ENCODE peak calls at places on chromosome 3, in five cellular contexts. P is MM.1S, F is fibroblast of lung, O is GM23338, S is hepatocyte. T is an unnamed sample.

GRCh38 chr3:49699281-49699723 is 9.9 kb downstream of the RNF123 start:
- DNase-seq in S (no peak), P (no peak), F (no peak), O (no peak), T (no peak)

GRCh38 chr3:192372627-192373026 is 354.7 kb downstream of the FGF12 start:
- DNase-seq in P (no peak), F (no peak), S (no peak), O (no peak), T (no peak)

GRCh38 chr3:64082411-64082810 is 59.1 kb upstream of the PSMD6 start:
- DNase-seq in O (no peak), P (no peak), S (no peak), F (no peak), T (no peak)

GRCh38 chr3:40968666-40969065 is 230.6 kb upstream of the CTNNB1 start:
- DNase-seq in O (no peak), S (no peak), P (no peak), F (no peak), T (no peak)

GRCh38 chr3:36677331-36678007 is 86.9 kb downstream of the DCLK3 start:
- DNase-seq in P (no peak), S (no peak), O (peak), F (peak), T (peak)

GRCh38 chr3:65912647-65913046 is 126.1 kb downstream of the MAGI1 start:
- DNase-seq in F (no peak), O (no peak), S (no peak), P (no peak), T (no peak)

GRCh38 chr3:46897829-46898320 is 20.4 kb downstream of the PTH1R start:
- DNase-seq in S (no peak), F (no peak), P (no peak), O (peak), T (no peak)

GRCh38 chr3:47016934-47017435 is 37.5 kb downstream of the NBEAL2 start:
- DNase-seq in F (peak), S (no peak), O (no peak), P (no peak), T (no peak)

GRCh38 chr3:99402755-99403154 is 235.6 kb upstream of the COL8A1 start:
- DNase-seq in P (no peak), O (no peak), F (no peak), S (no peak), T (no peak)

GRCh38 chr3:153440311-153440710 is 278.3 kb downstream of the RAP2B start:
- DNase-seq in P (no peak), S (no peak), F (no peak), O (no peak), T (no peak)

GRCh38 chr3:107662109-107662477 is 139.3 kb downstream of the BBX start:
- DNase-seq in F (peak), S (peak), O (no peak), P (no peak), T (no peak)

GRCh38 chr3:43473737-43474136 is 148.1 kb downstream of the ANO10 start:
- DNase-seq in S (no peak), O (no peak), F (no peak), P (no peak), T (no peak)

GRCh38 chr3:54123538-54124196 is 1.3 kb downstream of the CACNA2D3 start:
- DNase-seq in S (no peak), O (peak), F (no peak), P (no peak), T (no peak)

GRCh38 chr3:54120657-54121403 is 1.5 kb upstream of the CACNA2D3 start:
- DNase-seq in O (peak), S (peak), P (peak), F (no peak), T (no peak)

GRCh38 chr3:54121404-54122045 is 827 bp upstream of the CACNA2D3 start:
- DNase-seq in S (peak), O (peak), F (no peak), P (no peak), T (no peak)

GRCh38 chr3:54122046-54122801 is at the start of gene CACNA2D3:
- DNase-seq in P (peak), F (no peak), O (peak), S (peak), T (no peak)

DNA sequence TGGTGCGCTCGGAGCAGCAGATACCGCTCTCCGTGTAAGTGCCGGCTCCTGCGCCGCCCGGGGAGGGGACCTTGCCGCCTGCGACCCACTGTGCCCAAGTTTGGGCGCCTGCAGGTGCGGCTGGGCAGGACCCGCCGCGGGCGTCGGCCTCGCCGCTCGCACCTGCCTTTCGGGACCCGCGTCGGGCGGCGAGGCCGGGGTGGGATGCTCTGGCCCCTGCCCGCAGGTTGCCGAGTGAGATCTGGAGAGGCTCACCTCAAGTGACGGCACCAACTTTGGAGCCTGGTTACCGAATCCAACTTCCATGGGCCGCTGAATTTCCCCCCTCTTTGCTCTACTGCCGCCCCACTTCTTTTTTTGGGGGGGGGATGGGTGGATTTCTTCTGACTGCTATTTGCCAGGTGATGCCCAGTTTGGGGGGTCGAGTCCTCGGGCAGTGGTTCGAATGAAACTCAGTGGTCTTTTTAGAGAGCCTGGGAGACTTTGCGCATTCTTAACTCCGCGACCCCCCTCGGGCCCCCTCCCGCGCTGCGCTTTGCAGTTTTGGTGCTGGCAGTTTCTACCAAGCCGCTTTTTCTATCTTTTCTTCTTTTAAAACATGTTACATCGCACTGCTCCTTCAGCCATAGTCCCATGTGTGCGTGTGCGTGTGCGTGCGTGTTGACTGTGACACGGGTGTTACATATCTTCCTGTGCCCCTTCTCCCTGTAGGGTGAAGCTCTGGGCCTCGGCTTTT is 618 bp downstream of the CACNA2D3 start:
- DNase-seq in O (peak), P (no peak), F (no peak), S (no peak), T (no peak)
- TF ChIP-seq EZH2 in O (peak), P (no peak), F (peak), S (peak), T (no peak)

DNA sequence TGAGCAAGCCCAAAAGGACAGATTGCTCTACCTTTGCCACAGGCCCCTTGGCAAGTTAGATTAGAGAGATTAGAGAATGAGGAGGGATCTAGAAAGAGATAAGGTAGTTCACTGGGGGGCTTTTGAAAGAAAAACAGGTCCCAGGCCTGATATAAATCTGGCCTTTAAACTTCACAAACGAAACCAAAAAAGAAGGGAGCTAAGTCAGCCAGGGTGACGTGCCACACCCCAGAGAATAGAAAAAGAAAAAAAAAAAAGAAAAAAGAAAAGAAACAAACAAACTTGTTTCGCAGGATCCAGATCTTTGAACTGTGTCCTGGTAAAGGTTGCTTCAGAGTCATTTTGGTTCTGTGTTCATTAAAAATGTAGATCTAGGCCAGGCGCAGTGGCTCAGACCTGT is 3.6 kb downstream of the KAT2B start:
- DNase-seq in F (no peak), S (no peak), O (no peak), P (peak), T (peak)
- H3K4me2 ChIP-seq in F (peak), S (peak), O (no peak), P (peak), T (peak)

DNA sequence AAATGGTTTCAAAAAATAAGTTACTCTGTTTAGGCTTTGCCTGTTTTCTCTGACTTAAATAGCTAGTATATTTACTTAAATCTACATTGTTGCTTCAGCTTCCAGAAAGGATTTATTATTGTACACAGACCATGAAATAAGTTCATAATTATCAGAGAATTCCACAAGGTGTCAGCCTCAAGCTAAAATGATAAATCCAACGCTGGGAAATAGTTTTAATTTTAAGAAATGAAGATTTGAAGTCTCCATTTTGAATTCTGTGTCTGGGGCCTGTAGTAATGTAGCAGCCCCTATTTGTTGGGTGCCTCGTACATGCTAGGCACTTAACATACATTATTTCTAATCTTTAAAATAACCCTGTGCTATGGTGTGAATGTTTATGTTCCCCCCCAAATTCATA is 92.6 kb upstream of the KCNMB2 start:
- DNase-seq in S (no peak), P (peak), F (peak), O (no peak), T (no peak)
- TF ChIP-seq CTCF in S (no peak), P (peak), F (no peak), O (no peak), T (peak)

DNA sequence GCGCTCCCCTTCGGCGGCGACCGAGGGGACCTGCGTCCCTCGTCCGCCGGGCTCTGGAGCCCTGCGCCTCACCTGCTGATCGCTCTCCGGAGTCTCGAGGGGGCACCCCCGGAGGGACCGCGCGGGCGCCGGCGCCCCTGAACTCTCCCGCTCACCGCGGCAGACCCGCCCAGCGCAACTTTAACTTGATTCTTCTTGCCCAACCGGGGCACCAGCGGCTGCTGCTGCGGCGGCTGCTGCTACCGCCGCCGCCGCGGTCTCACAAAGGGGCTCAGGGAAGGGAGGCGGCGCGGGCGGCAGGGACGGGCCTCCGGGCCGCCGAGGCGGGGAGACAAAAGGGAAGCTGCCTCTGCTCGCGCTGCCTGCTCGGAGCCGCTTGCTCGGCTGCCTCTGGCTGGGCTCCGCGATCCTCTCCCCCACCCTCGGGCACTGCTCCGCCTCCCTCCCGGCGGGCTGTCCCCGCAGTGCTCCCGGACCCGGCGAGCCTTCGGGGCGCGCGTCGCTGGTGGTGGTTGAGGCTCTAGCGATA is at the start of gene PPM1L:
- DNase-seq in P (peak), S (peak), O (peak), F (peak), T (peak)
- TF ChIP-seq EZH2 in P (no peak), S (no peak), O (no peak), F (no peak), T (no peak)